ENCODE peak calls at places on chromosomes 4 and X, in five cellular contexts. A, R, K, P and U are unnamed samples.

GRCh38 chr4:11704136-11704535 is 275.4 kb upstream of the HS3ST1 start:
- DNase-seq in A (no peak), P (no peak), R (no peak), K (no peak), U (no peak)

GRCh38 chr4:1608821-1609500 is 75.2 kb downstream of the FAM53A start:
- DNase-seq in A (no peak), P (no peak), K (no peak), R (no peak), U (no peak)

GRCh38 chr4:156771171-156771837 is 200.3 kb downstream of the PDGFC start:
- DNase-seq in K (peak; percentile 54), R (peak; percentile 92), P (peak; percentile 75), A (no peak), U (peak; percentile 8)

GRCh38 chrX:77785400-77785745 is 643 bp downstream of the ATRX start:
- DNase-seq in P (peak; percentile 24), R (no peak), A (no peak), K (peak; percentile 35), U (no peak)

GRCh38 chr4:73917081-73917501 is 47.9 kb downstream of the CXCL1 start:
- DNase-seq in A (no peak), K (no peak), R (peak; percentile 80), P (peak; percentile 94), U (no peak)

GRCh38 chr4:5573965-5574364 is 134.4 kb downstream of the EVC2 start:
- DNase-seq in R (no peak), A (no peak), K (no peak), P (peak; percentile 3), U (no peak)

GRCh38 chr4:121370729-121371325 is 10.0 kb downstream of the QRFPR start:
- DNase-seq in P (peak; percentile 64), R (no peak), K (peak; percentile 66), A (no peak), U (no peak)

GRCh38 chr4:39616651-39617050 is 22.0 kb downstream of the SMIM14 start:
- DNase-seq in K (no peak), A (no peak), R (no peak), P (peak; percentile 69), U (no peak)

GRCh38 chrX:15915959-15916703 is 61.5 kb upstream of the AP1S2 start:
- DNase-seq in K (no peak), P (peak; percentile 18), A (no peak), R (no peak), U (no peak)

GRCh38 chrX:54180403-54180802 is 2.7 kb downstream of the FAM120C start:
- DNase-seq in A (no peak), P (peak; percentile 20), K (no peak), R (no peak), U (no peak)

GRCh38 chr4:52095374-52095773 is 44.3 kb downstream of the SPATA18 start:
- DNase-seq in A (no peak), P (no peak), K (no peak), R (no peak), U (no peak)

GRCh38 chr4:85681194-85681803 is 206.3 kb downstream of the ARHGAP24 start:
- DNase-seq in R (peak; percentile 86), K (no peak), A (no peak), P (peak; percentile 95), U (no peak)

GRCh38 chr4:40881851-40882250 is 132.1 kb downstream of the NSUN7 start:
- DNase-seq in R (no peak), P (no peak), K (no peak), A (no peak), U (no peak)

GRCh38 chr4:69860521-69861298 is 765 bp upstream of the SULT1E1 start:
- DNase-seq in K (no peak), R (no peak), P (no peak), A (no peak), U (no peak)

GRCh38 chr4:111323916-111324315 is 701.0 kb upstream of the PITX2 start:
- DNase-seq in R (no peak), P (no peak), A (no peak), K (no peak), U (no peak)

GRCh38 chr4:181578911-181579310 is 664.3 kb upstream of the TENM3 start:
- DNase-seq in A (no peak), P (no peak), R (no peak), K (no peak), U (no peak)

GRCh38 chr4:2250003-2250763 is 8.3 kb upstream of the HAUS3 start:
- DNase-seq in K (no peak), R (no peak), P (no peak), A (no peak), U (no peak)

GRCh38 chrX:85573801-85574200 is 194.3 kb upstream of the POF1B start:
- DNase-seq in P (no peak), R (no peak), A (no peak), K (no peak), U (no peak)

GRCh38 chr4:187711586-187711985 is 284.0 kb upstream of the ZFP42 start:
- DNase-seq in A (no peak), R (no peak), P (no peak), K (no peak), U (no peak)

GRCh38 chr4:158856852-158857251 is 88.0 kb downstream of the FNIP2 start:
- DNase-seq in P (peak; percentile 78), R (peak; percentile 14), A (no peak), K (peak; percentile 48), U (no peak)

GRCh38 chrX:34778961-34779360 is 121.9 kb upstream of the TMEM47 start:
- DNase-seq in A (no peak), K (no peak), R (peak; percentile 10), P (peak; percentile 1), U (no peak)

GRCh38 chr4:156598138-156598681 is 373.4 kb downstream of the PDGFC start:
- DNase-seq in R (no peak), K (no peak), A (peak; percentile 3), P (peak; percentile 68), U (no peak)

GRCh38 chr4:121072836-121073362 is 564 bp upstream of the NDNF start:
- DNase-seq in P (no peak), R (no peak), A (no peak), K (peak; percentile 41), U (no peak)

GRCh38 chr4:105088110-105088879 is 58.4 kb upstream of the TET2 start:
- DNase-seq in K (peak; percentile 62), R (peak; percentile 70), A (peak; percentile 43), P (peak; percentile 89), U (no peak)

GRCh38 chrX:65528705-65529340 is 5.8 kb downstream of the LAS1L start:
- DNase-seq in P (peak; percentile 39), K (peak; percentile 64), A (peak; percentile 23), R (no peak), U (no peak)

GRCh38 chrX:39874202-39874816 is 223.4 kb downstream of the BCOR start:
- DNase-seq in K (no peak), P (no peak), R (no peak), A (no peak), U (no peak)

GRCh38 chrX:121558886-121559285 is 511.5 kb downstream of the GLUD2 start:
- DNase-seq in P (no peak), R (no peak), K (no peak), A (no peak), U (no peak)

GRCh38 chr4:108359936-108360681 is 191.4 kb upstream of the LEF1 start:
- DNase-seq in K (no peak), R (no peak), A (no peak), P (no peak), U (no peak)

GRCh38 chr4:179867300-179867878 is 2375.8 kb upstream of the TENM3 start:
- DNase-seq in P (peak; percentile 1), A (peak; percentile 79), R (no peak), K (peak; percentile 91), U (no peak)
- TF ChIP-seq CTCF in P (peak; percentile 47), A (peak; percentile 87), R (peak; percentile 32), K (peak; percentile 85), U (no peak)

GRCh38 chr4:147927377-147928137 is 195.7 kb downstream of the ARHGAP10 start:
- DNase-seq in K (peak; percentile 40), R (peak; percentile 72), P (peak; percentile 16), A (no peak), U (peak; percentile 9)

GRCh38 chr4:147928400-147928799 is 196.5 kb downstream of the ARHGAP10 start:
- DNase-seq in R (no peak), K (no peak), A (no peak), P (peak; percentile 8), U (no peak)

GRCh38 chr4:147938481-147938880 is 206.6 kb downstream of the ARHGAP10 start:
- DNase-seq in R (no peak), P (no peak), A (no peak), K (no peak), U (no peak)

GRCh38 chr4:147933779-147934178 is 201.9 kb downstream of the ARHGAP10 start:
- DNase-seq in K (no peak), R (no peak), P (no peak), A (no peak), U (no peak)

GRCh38 chr4:147933316-147933715 is 201.4 kb downstream of the ARHGAP10 start:
- DNase-seq in P (peak; percentile 15), K (peak; percentile 34), R (no peak), A (no peak), U (no peak)
- TF ChIP-seq CTCF in P (peak; percentile 6), K (peak; percentile 33), R (no peak), A (no peak), U (no peak)

DNA sequence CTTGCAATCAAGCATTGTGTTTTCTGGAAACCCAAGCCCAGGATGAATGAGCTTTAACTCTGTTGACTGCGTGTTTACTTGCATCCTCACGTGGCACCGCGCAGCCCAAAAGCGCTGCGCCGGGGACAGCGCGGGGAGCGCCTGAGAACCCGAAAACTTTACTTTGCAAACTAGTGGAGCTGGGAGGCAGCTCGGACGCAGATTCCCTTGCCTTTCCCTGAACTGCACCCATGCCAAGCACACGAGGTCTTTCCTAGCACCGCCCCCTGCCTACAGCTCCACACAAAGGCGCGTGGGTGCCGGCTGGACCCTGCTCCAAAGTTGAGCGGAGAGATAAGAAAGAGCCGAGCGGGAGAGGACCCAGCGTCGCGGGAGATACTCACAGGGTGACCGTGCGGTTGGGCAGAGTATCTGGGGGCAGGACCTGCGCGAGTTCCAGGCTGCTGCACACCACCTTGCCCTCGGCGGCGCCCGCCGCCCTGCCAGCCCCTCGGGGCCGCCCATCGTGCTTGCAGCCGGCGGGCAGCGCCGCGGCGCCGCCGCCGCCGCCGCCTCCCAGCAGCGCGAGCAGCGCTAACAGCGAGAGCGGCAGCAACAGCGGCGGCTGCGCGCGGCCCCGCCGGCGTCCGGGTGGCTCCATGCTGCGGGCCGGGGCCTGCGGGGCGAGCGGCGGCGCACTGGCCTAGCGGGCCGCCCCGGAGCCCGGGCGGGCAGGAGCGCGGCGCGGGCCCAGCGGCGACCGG is 550 bp downstream of the ADGRA3 start:
- DNase-seq in A (no peak), K (peak; percentile 81), P (peak; percentile 80), R (peak; percentile 54), U (peak; percentile 13)
- TF ChIP-seq CTCF in A (peak; percentile 9), K (no peak), P (no peak), R (no peak), U (no peak)

GRCh38 chrX:131703646-131704045 is 159.8 kb downstream of the OR13H1 start:
- DNase-seq in R (no peak), A (no peak), K (no peak), P (no peak), U (no peak)

GRCh38 chrX:131709553-131709952 is 165.7 kb downstream of the OR13H1 start:
- DNase-seq in P (no peak), R (no peak), K (no peak), A (no peak), U (no peak)

DNA sequence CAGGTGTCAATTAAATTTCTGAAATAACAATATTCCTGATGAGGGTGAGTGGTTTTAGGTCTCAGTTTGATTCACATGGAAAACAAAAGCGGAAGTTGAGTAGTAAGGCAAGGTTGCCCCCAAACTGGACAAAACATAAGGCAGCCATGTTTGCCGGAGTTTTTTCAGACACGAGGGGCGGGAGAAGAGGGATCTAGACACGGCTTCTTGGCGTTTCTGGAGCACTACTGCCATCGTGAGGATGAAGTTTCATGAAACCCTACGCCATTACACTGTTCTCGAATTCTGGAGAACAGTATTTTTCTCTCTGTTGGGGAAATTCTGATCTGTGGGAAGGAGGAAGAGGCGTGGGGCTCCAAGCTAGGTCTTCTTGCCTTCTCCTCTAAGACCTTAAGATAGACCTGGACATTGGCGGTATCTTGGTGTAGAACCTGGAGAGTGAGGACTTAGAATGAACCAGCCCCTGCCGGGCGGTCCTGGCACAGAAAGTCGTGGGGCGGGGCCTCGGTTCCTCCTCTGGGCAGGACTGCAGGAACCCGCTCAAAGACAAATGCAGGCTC is 160.3 kb downstream of the OR13H1 start:
- DNase-seq in K (peak; percentile 6), R (no peak), P (no peak), A (no peak), U (no peak)
- TF ChIP-seq CTCF in K (no peak), R (no peak), P (no peak), A (no peak), U (no peak)